ENCODE peak calls at places on chromosome 11, in seven cellular contexts. W, S, U, D, E, M and R are unnamed samples.

GRCh38 chr11:128058580-128059208 is 528.7 kb downstream of the ETS1 start:
- DNase-seq in W (no peak), S (no peak), U (no peak), D (peak; percentile 75), E (no peak), M (no peak), R (no peak)

GRCh38 chr11:32307449-32307848 is 127.9 kb downstream of the WT1 start:
- DNase-seq in W (no peak), S (no peak), U (no peak), D (no peak), E (no peak), M (no peak), R (no peak)

GRCh38 chr11:6229911-6230310 is 4.5 kb downstream of the FHIP1B start:
- DNase-seq in W (no peak), S (no peak), U (no peak), D (peak; percentile 48), E (no peak), M (no peak), R (no peak)

GRCh38 chr11:16778286-16778685 is 39.8 kb downstream of the C11orf58 start:
- DNase-seq in W (no peak), S (no peak), U (no peak), D (no peak), E (no peak), M (no peak), R (no peak)

GRCh38 chr11:61256710-61257482 is 15.9 kb downstream of the PGA5 start:
- DNase-seq in W (no peak), S (no peak), U (no peak), D (no peak), E (no peak), M (peak; percentile 44), R (no peak)

GRCh38 chr11:122101625-122102291 is 14.3 kb downstream of the BLID start:
- DNase-seq in W (peak; percentile 80), S (peak; percentile 65), U (peak; percentile 87), D (no peak), E (no peak), M (no peak), R (no peak)

GRCh38 chr11:40130427-40130826 is 1329.0 kb downstream of the LRRC4C start:
- DNase-seq in W (peak; percentile 29), S (peak; percentile 1), U (no peak), D (no peak), E (no peak), M (no peak), R (no peak)

GRCh38 chr11:64851831-64852337 is 7.4 kb upstream of the CDC42BPG start:
- DNase-seq in W (no peak), S (no peak), U (no peak), D (no peak), E (no peak), M (no peak), R (no peak)

GRCh38 chr11:116595305-116595880 is 177.4 kb downstream of the BUD13 start:
- DNase-seq in W (no peak), S (no peak), U (no peak), D (no peak), E (no peak), M (no peak), R (no peak)

GRCh38 chr11:19594326-19594725 is 118.3 kb upstream of the NAV2 start:
- DNase-seq in W (no peak), S (no peak), U (no peak), D (no peak), E (no peak), M (no peak), R (no peak)

GRCh38 chr11:102177974-102178631 is 67.9 kb downstream of the YAP1 start:
- DNase-seq in W (no peak), S (no peak), U (peak; percentile 51), D (no peak), E (no peak), M (no peak), R (no peak)

GRCh38 chr11:2975594-2975993 is 16.5 kb downstream of the NAP1L4 start:
- DNase-seq in W (peak; percentile 62), S (no peak), U (no peak), D (peak; percentile 39), E (peak; percentile 35), M (no peak), R (peak; percentile 35)

GRCh38 chr11:59810189-59810910 is at the start of gene MRPL16:
- DNase-seq in W (peak; percentile 77), S (peak; percentile 83), U (peak; percentile 69), D (peak; percentile 91), E (peak; percentile 80), M (peak; percentile 73), R (peak; percentile 76)

GRCh38 chr11:91630916-91631673 is 593.5 kb upstream of the FAT3 start:
- DNase-seq in W (no peak), S (no peak), U (peak; percentile 9), D (no peak), E (no peak), M (no peak), R (no peak)

GRCh38 chr11:117430293-117430955 is 102.8 kb downstream of the CEP164 start:
- DNase-seq in W (no peak), S (no peak), U (no peak), D (no peak), E (no peak), M (no peak), R (no peak)

GRCh38 chr11:27694992-27695391 is 5.3 kb downstream of the BDNF start:
- DNase-seq in W (no peak), S (no peak), U (no peak), D (no peak), E (no peak), M (no peak), R (no peak)

GRCh38 chr11:64001552-64002427 is 15.6 kb downstream of the OTUB1 start:
- DNase-seq in W (no peak), S (no peak), U (no peak), D (no peak), E (no peak), M (no peak), R (no peak)

GRCh38 chr11:83070878-83071640 is 638 bp downstream of the RAB30 start:
- DNase-seq in W (peak; percentile 67), S (peak; percentile 11), U (no peak), D (no peak), E (no peak), M (no peak), R (no peak)

GRCh38 chr11:45889966-45890365 is 4.5 kb downstream of the MAPK8IP1 start:
- DNase-seq in W (no peak), S (no peak), U (no peak), D (no peak), E (no peak), M (no peak), R (no peak)

GRCh38 chr11:131584694-131585592 is 214.5 kb downstream of the NTM start:
- DNase-seq in W (peak; percentile 95), S (no peak), U (no peak), D (peak; percentile 15), E (no peak), M (no peak), R (no peak)

GRCh38 chr11:9577032-9577431 is 3.6 kb downstream of the WEE1 start:
- DNase-seq in W (no peak), S (no peak), U (no peak), D (no peak), E (no peak), M (no peak), R (no peak)

GRCh38 chr11:76682681-76683080 is 12.1 kb upstream of the LRRC32 start:
- DNase-seq in W (no peak), S (no peak), U (no peak), D (no peak), E (no peak), M (no peak), R (no peak)

GRCh38 chr11:19027829-19028595 is 32.5 kb downstream of the MRGPRX2 start:
- DNase-seq in W (no peak), S (no peak), U (peak; percentile 70), D (no peak), E (no peak), M (no peak), R (no peak)

GRCh38 chr11:38448284-38448683 is 1850.2 kb upstream of the RAG2 start:
- DNase-seq in W (no peak), S (no peak), U (no peak), D (no peak), E (no peak), M (no peak), R (no peak)

GRCh38 chr11:115765803-115766239 is 261.6 kb upstream of the CADM1 start:
- DNase-seq in W (no peak), S (no peak), U (no peak), D (peak; percentile 7), E (no peak), M (no peak), R (no peak)

GRCh38 chr11:61851128-61851899 is 23.2 kb downstream of the FADS2 start:
- DNase-seq in W (no peak), S (no peak), U (no peak), D (no peak), E (no peak), M (no peak), R (no peak)